ENCODE peak calls at places on chromosomes 11 and 22, in seven cellular contexts. Z is A549, D is K562, K is IMR-90, I is HepG2, N is HCT116, U is H1. X is an unnamed sample.

GRCh38 chr11:46222485-46223251 is 54.8 kb upstream of the CREB3L1 start:
- DNase-seq in K (peak; percentile 7), Z (no peak), N (no peak), D (no peak), I (no peak), U (no peak), X (no peak)

GRCh38 chr11:21323617-21324016 is 654.2 kb downstream of the NELL1 start:
- DNase-seq in Z (no peak), K (no peak), N (no peak), D (no peak), I (no peak), U (no peak), X (no peak)

GRCh38 chr11:61429346-61429690 is 457 bp downstream of the CPSF7 start:
- DNase-seq in U (peak; percentile 2), Z (peak; percentile 58), K (peak; percentile 44), I (peak; percentile 66), D (peak; percentile 84), N (peak; percentile 15), X (no peak)

GRCh38 chr22:31289335-31289734 is 3.0 kb downstream of the PIK3IP1 start:
- DNase-seq in Z (no peak), U (no peak), I (no peak), D (no peak), N (no peak), K (no peak), X (no peak)

GRCh38 chr22:35782504-35782903 is 64.8 kb downstream of the APOL5 start:
- DNase-seq in U (no peak), Z (no peak), D (no peak), K (no peak), N (no peak), I (no peak), X (no peak)

GRCh38 chr11:32870676-32871075 is 21.9 kb upstream of the QSER1 start:
- DNase-seq in K (no peak), Z (no peak), I (no peak), N (no peak), U (no peak), D (peak; percentile 40), X (no peak)

GRCh38 chr11:17845431-17845881 is 110.9 kb downstream of the KCNC1 start:
- DNase-seq in N (no peak), I (no peak), Z (no peak), D (no peak), U (no peak), K (peak; percentile 91), X (no peak)

GRCh38 chr11:70397336-70397982 is 870 bp upstream of the CTTN start:
- DNase-seq in N (peak; percentile 13), K (peak; percentile 30), D (peak; percentile 79), Z (no peak), U (no peak), I (peak; percentile 43), X (no peak)

GRCh38 chr22:49532831-49533802 is 294.6 kb downstream of the BRD1 start:
- DNase-seq in Z (no peak), I (no peak), K (no peak), U (no peak), N (no peak), D (no peak), X (no peak)

GRCh38 chr11:132586801-132587200 is 945.5 kb downstream of the OPCML start:
- DNase-seq in I (no peak), K (peak; percentile 50), U (no peak), D (no peak), Z (no peak), N (no peak), X (no peak)

GRCh38 chr11:123587559-123587958 is 66.9 kb downstream of the SCN3B start:
- DNase-seq in D (no peak), I (no peak), N (no peak), Z (no peak), K (no peak), U (no peak), X (no peak)

GRCh38 chr11:69951821-69952590 is 126.1 kb upstream of the ANO1 start:
- DNase-seq in I (no peak), U (no peak), K (no peak), N (no peak), D (no peak), Z (no peak), X (no peak)

GRCh38 chr11:110891411-110891810 is 179.2 kb upstream of the ARHGAP20 start:
- DNase-seq in I (no peak), Z (no peak), U (no peak), K (peak; percentile 89), N (no peak), D (no peak), X (no peak)

GRCh38 chr11:69394902-69395690 is 86.4 kb upstream of the LINC01488 start:
- DNase-seq in D (no peak), N (no peak), Z (no peak), U (no peak), I (no peak), K (no peak), X (no peak)

GRCh38 chr11:102144357-102145342 is 34.4 kb downstream of the YAP1 start:
- DNase-seq in K (peak; percentile 70), Z (no peak), I (peak; percentile 60), U (no peak), D (no peak), N (no peak), X (no peak)

GRCh38 chr22:41512421-41513194 is 31.7 kb downstream of the POLR3H start:
- DNase-seq in I (peak; percentile 29), D (peak; percentile 88), N (peak; percentile 40), K (peak; percentile 70), Z (peak; percentile 66), U (no peak), X (no peak)

GRCh38 chr11:118841469-118842222 is 42.0 kb upstream of the CXCR5 start:
- DNase-seq in Z (no peak), D (no peak), I (peak; percentile 49), N (no peak), K (no peak), U (no peak), X (peak; percentile 64)

GRCh38 chr22:28441720-28442263 is 237.8 kb downstream of the TTC28 start:
- DNase-seq in K (no peak), I (peak; percentile 73), N (no peak), D (no peak), Z (no peak), U (no peak), X (no peak)

GRCh38 chr22:46390652-46391301 is 55.3 kb downstream of the TRMU start:
- DNase-seq in I (peak; percentile 64), Z (no peak), D (peak; percentile 58), U (no peak), N (no peak), K (peak; percentile 65), X (no peak)
- TF ChIP-seq CEBPB in I (no peak), Z (no peak), D (no peak), U (no peak), N (no peak), K (no peak), X (no peak)

DNA sequence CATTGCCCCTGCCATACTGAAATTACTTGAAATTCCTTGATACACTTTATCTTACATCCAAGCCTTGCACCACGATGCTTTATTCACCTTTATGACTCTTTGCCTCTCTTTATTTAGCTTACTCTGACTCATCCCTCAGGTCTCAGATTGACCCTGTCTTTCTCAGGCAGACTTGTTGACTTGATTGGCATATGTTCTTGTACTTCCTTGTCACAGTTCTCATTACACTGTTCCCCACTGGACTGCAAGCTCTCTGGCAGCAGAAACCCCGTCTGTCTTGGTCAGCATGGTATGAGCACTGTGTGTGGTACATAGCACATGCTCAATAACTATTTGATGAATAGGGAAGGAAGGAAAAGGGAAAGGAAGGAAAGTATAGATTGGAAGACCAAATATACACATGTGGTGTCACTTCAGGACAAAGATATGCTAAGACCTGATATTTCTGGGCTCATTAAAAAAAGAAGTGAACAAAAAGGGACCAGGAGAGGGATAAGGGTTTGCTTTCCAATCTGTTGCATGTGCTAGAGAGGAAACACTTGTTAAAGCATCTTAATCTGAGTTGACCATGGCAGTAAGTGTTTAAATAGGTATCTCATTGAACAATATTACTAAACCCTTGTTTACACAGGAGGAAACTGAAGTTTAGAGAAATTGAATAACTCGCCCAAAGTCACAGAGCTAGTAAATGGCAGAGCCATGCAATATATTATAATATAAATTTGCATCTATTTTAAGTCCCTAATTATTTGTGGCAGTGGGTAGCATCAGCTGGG is 7.2 kb downstream of the LYVE1 start:
- DNase-seq in U (no peak), I (peak; percentile 13), Z (no peak), N (no peak), D (no peak), K (no peak), X (no peak)
- TF ChIP-seq CEBPB in U (no peak), I (no peak), Z (no peak), N (no peak), D (no peak), K (no peak), X (no peak)

GRCh38 chr11:37504066-37504611 is 906.1 kb upstream of the RAG2 start:
- DNase-seq in K (peak; percentile 90), Z (no peak), I (no peak), D (no peak), U (no peak), N (no peak), X (peak; percentile 78)
- TF ChIP-seq CEBPB in K (peak; percentile 98), Z (no peak), I (no peak), D (no peak), U (no peak), N (no peak), X (peak; percentile 100)

GRCh38 chr11:117710211-117710610 is 86.8 kb downstream of the DSCAML1 start:
- DNase-seq in D (no peak), K (no peak), Z (no peak), I (no peak), U (no peak), N (no peak), X (no peak)

GRCh38 chr11:117715801-117716200 is 81.2 kb downstream of the DSCAML1 start:
- DNase-seq in D (no peak), Z (no peak), K (no peak), I (no peak), N (no peak), U (no peak), X (no peak)

GRCh38 chr11:117716652-117717440 is 80.2 kb downstream of the DSCAML1 start:
- DNase-seq in I (no peak), U (no peak), K (no peak), Z (no peak), N (no peak), D (no peak), X (no peak)

GRCh38 chr11:117712530-117712929 is 84.5 kb downstream of the DSCAML1 start:
- DNase-seq in D (no peak), I (no peak), Z (no peak), U (no peak), K (no peak), N (no peak), X (no peak)

GRCh38 chr11:117713676-117714075 is 83.3 kb downstream of the DSCAML1 start:
- DNase-seq in D (no peak), I (no peak), U (no peak), N (no peak), Z (no peak), K (no peak), X (no peak)
- TF ChIP-seq CEBPB in D (no peak), I (no peak), U (no peak), N (no peak), Z (no peak), K (no peak), X (no peak)

DNA sequence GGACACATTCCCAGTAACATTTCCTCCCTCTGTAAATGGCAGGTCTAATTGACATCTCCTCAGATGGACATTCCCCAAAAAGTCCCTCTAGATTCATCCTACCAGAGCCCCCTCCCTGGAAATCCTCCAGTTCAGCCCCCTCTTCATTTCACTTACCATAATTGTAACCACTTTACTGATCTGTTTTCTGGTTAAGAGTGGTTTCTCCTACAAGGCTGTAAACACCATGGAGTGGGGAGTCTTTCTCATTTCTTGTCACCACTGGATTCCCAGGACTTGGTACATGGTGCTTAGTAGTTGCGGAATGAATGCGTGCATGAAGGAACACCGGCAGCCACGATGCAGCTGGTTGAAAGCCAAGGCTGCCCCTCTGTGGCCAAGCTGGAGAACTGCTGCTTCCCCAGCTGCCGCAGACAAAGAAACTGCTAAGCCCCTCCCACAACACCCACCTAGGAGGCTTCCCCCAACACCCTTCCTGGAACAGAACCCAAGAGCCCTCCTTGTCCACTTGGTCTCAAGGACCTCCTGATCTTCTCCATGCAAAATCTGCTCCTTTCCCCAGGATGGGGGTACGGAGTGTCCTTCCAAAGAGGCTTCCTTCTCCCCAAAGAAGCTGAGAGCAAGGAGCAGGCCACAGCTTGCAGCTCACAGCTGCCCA is 18.6 kb upstream of the SCARF2 start:
- DNase-seq in K (peak; percentile 86), I (peak; percentile 68), Z (peak; percentile 54), U (peak; percentile 71), N (peak; percentile 54), D (peak; percentile 98), X (peak; percentile 44)
- TF ChIP-seq CEBPB in K (peak; percentile 57), I (peak; percentile 47), Z (no peak), U (peak; percentile 37), N (no peak), D (peak; percentile 82), X (no peak)

X was measured in GM12878.